ENCODE peak calls at places on chromosomes 2 and 18, in five cellular contexts. One of them, this sample, is unnamed.

GRCh38 chr2:27138111-27138510 is 1.1 kb downstream of the PRR30 start:
- DNase-seq in heart left ventricle: no peak
- DNase-seq in fibroblast of the aortic adventitia: no peak
- DNase-seq in astrocyte of the spinal cord: no peak
- DNase-seq in IMR-90: no peak
- DNase-seq in this sample: no peak

GRCh38 chr2:202541137-202541536 is 93.6 kb upstream of the FAM117B start:
- DNase-seq in heart left ventricle: no peak
- DNase-seq in fibroblast of the aortic adventitia: peak
- DNase-seq in astrocyte of the spinal cord: no peak
- DNase-seq in IMR-90: no peak
- DNase-seq in this sample: no peak

GRCh38 chr2:132757676-132758075 is 87.7 kb upstream of the LYPD1 start:
- DNase-seq in heart left ventricle: no peak
- DNase-seq in fibroblast of the aortic adventitia: peak
- DNase-seq in astrocyte of the spinal cord: no peak
- DNase-seq in IMR-90: peak
- DNase-seq in this sample: peak

GRCh38 chr2:169363027-169363569 is 764 bp upstream of the LRP2 start:
- DNase-seq in heart left ventricle: no peak
- DNase-seq in fibroblast of the aortic adventitia: peak
- DNase-seq in astrocyte of the spinal cord: peak
- DNase-seq in IMR-90: no peak
- DNase-seq in this sample: no peak

GRCh38 chr2:26459991-26460612 is 17.8 kb downstream of the OTOF start:
- DNase-seq in heart left ventricle: no peak
- DNase-seq in fibroblast of the aortic adventitia: peak
- DNase-seq in astrocyte of the spinal cord: no peak
- DNase-seq in IMR-90: no peak
- DNase-seq in this sample: no peak

GRCh38 chr2:221514305-221515040 is 57.6 kb downstream of the EPHA4 start:
- DNase-seq in heart left ventricle: no peak
- DNase-seq in fibroblast of the aortic adventitia: no peak
- DNase-seq in astrocyte of the spinal cord: no peak
- DNase-seq in IMR-90: no peak
- DNase-seq in this sample: no peak

GRCh38 chr2:112077814-112078213 is 22.7 kb downstream of the TMEM87B start:
- DNase-seq in heart left ventricle: no peak
- DNase-seq in fibroblast of the aortic adventitia: peak
- DNase-seq in astrocyte of the spinal cord: no peak
- DNase-seq in IMR-90: no peak
- DNase-seq in this sample: no peak

GRCh38 chr18:68520406-68521075 is 194.4 kb downstream of the TMX3 start:
- DNase-seq in heart left ventricle: no peak
- DNase-seq in fibroblast of the aortic adventitia: peak
- DNase-seq in astrocyte of the spinal cord: peak
- DNase-seq in IMR-90: peak
- DNase-seq in this sample: peak

GRCh38 chr2:47890711-47891368 is 15.5 kb downstream of the FBXO11 start:
- DNase-seq in heart left ventricle: no peak
- DNase-seq in fibroblast of the aortic adventitia: no peak
- DNase-seq in astrocyte of the spinal cord: peak
- DNase-seq in IMR-90: no peak
- DNase-seq in this sample: peak

GRCh38 chr2:137952586-137953129 is 11.6 kb upstream of the HNMT start:
- DNase-seq in heart left ventricle: no peak
- DNase-seq in fibroblast of the aortic adventitia: no peak
- DNase-seq in astrocyte of the spinal cord: no peak
- DNase-seq in IMR-90: peak
- DNase-seq in this sample: peak

GRCh38 chr2:147364597-147364996 is 480.2 kb upstream of the ACVR2A start:
- DNase-seq in heart left ventricle: no peak
- DNase-seq in fibroblast of the aortic adventitia: no peak
- DNase-seq in astrocyte of the spinal cord: no peak
- DNase-seq in IMR-90: no peak
- DNase-seq in this sample: no peak
- H3K4me3 ChIP-seq in heart left ventricle: no peak
- H3K4me3 ChIP-seq in fibroblast of the aortic adventitia: no peak
- H3K4me3 ChIP-seq in astrocyte of the spinal cord: no peak
- H3K4me3 ChIP-seq in IMR-90: no peak
- H3K4me3 ChIP-seq in this sample: no peak

GRCh38 chr2:235762832-235763598 is 269.2 kb downstream of the AGAP1 start:
- DNase-seq in heart left ventricle: no peak
- DNase-seq in fibroblast of the aortic adventitia: no peak
- DNase-seq in astrocyte of the spinal cord: no peak
- DNase-seq in IMR-90: no peak
- DNase-seq in this sample: no peak
- TF ChIP-seq CTCF in heart left ventricle: no peak
- TF ChIP-seq CTCF in fibroblast of the aortic adventitia: no peak
- TF ChIP-seq CTCF in astrocyte of the spinal cord: peak
- TF ChIP-seq CTCF in IMR-90: no peak
- TF ChIP-seq CTCF in this sample: no peak

GRCh38 chr18:57805117-57805516 is 2.0 kb upstream of the ATP8B1 start:
- DNase-seq in heart left ventricle: no peak
- DNase-seq in fibroblast of the aortic adventitia: no peak
- DNase-seq in astrocyte of the spinal cord: no peak
- DNase-seq in IMR-90: no peak
- DNase-seq in this sample: no peak

GRCh38 chr18:57809190-57809589 is 6.1 kb upstream of the ATP8B1 start:
- DNase-seq in heart left ventricle: no peak
- DNase-seq in fibroblast of the aortic adventitia: peak
- DNase-seq in astrocyte of the spinal cord: no peak
- DNase-seq in IMR-90: no peak
- DNase-seq in this sample: no peak

GRCh38 chr18:57806201-57806890 is 3.2 kb upstream of the ATP8B1 start:
- DNase-seq in heart left ventricle: no peak
- DNase-seq in fibroblast of the aortic adventitia: no peak
- DNase-seq in astrocyte of the spinal cord: no peak
- DNase-seq in IMR-90: no peak
- DNase-seq in this sample: no peak

GRCh38 chr18:57807336-57808117 is 4.4 kb upstream of the ATP8B1 start:
- DNase-seq in heart left ventricle: no peak
- DNase-seq in fibroblast of the aortic adventitia: peak
- DNase-seq in astrocyte of the spinal cord: peak
- DNase-seq in IMR-90: peak
- DNase-seq in this sample: peak

DNA sequence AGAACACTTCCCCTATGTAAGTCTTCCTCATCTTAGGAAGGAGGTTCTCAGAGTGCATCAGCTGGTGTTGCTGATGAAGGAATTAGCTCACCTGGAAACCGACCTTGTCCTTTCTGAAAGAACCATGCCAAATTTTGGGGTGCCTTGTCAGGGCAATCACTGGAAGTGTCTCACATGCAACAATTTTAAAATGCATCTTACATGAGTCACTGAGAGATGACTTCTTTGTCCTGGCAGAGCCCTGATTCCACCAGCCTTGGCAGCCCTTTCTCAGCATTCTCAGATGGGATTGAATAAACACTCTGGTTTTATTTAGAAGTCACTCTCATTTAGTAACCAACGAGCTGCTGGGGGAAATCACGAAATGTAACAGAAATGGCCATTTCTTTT is 3.8 kb upstream of the ATP8B1 start:
- DNase-seq in heart left ventricle: no peak
- DNase-seq in fibroblast of the aortic adventitia: peak
- DNase-seq in astrocyte of the spinal cord: peak
- DNase-seq in IMR-90: peak
- DNase-seq in this sample: peak
- H3K4me3 ChIP-seq in heart left ventricle: no peak
- H3K4me3 ChIP-seq in fibroblast of the aortic adventitia: peak
- H3K4me3 ChIP-seq in astrocyte of the spinal cord: no peak
- H3K4me3 ChIP-seq in IMR-90: no peak
- H3K4me3 ChIP-seq in this sample: peak

DNA sequence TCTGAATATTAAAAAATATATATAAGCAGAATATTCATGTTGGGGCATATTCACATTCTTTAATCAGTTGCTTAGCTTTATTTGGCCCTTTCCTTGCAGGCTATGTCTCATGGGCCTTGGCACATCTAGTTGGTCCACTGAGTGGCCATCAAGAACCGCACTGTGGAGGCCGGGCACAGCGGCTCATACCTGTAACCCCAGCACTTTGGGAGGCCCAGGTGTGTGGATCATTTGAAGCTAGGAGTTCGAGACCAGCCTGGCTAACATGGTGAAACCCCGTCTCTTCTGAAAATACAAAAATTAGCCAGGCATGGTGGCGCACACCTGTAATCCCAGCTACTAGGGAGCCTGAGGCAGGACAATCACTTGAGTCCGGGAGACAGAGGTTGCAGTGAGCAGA is 127.6 kb upstream of the TANK start:
- DNase-seq in heart left ventricle: no peak
- DNase-seq in fibroblast of the aortic adventitia: no peak
- DNase-seq in astrocyte of the spinal cord: no peak
- DNase-seq in IMR-90: no peak
- DNase-seq in this sample: no peak
- TF ChIP-seq CTCF in heart left ventricle: no peak
- TF ChIP-seq CTCF in fibroblast of the aortic adventitia: no peak
- TF ChIP-seq CTCF in astrocyte of the spinal cord: no peak
- TF ChIP-seq CTCF in IMR-90: no peak
- TF ChIP-seq CTCF in this sample: no peak

DNA sequence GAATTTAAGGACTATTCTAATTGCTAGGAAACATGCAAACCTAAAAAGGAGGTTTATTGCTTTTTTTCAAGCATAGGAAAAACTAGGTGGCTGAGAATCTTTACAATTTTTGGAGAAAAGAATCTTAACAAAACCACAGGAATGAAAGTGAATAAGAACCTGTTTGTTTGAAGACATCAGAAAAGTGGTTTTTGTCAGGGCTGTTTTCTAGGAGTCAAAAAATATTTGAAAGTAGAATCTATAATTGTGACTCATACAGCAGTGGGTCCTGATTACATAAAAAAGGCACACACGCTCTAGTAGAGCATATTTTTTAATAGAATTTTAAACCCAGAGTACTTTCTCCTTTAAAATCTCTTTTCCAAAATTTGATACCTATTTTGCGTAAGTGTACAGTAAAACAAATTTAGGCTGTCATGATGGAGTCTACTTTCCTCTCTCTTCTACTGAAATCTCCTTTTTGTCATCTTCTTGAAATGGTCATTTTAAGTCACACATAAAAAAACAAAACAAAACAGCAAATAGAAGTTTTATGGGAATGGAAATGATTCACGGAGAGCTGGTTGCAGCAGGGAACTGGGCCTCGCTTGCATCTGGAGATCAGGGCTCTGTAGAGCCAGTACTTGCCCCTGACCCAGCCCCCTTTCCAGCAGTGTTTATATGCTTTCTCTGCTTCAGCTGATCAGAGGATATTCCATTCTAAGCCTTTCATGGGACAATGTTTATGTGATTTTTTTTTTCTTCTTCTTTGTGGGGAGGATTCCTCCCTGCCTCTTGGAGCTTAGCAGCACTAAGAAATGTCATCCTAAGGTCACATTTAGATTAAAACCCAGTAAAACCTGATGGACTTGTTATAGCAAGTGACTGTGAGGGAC is 59.1 kb upstream of the PELI1 start:
- DNase-seq in heart left ventricle: no peak
- DNase-seq in fibroblast of the aortic adventitia: peak
- DNase-seq in astrocyte of the spinal cord: peak
- DNase-seq in IMR-90: peak
- DNase-seq in this sample: peak
- H3K4me3 ChIP-seq in heart left ventricle: no peak
- H3K4me3 ChIP-seq in fibroblast of the aortic adventitia: no peak
- H3K4me3 ChIP-seq in astrocyte of the spinal cord: no peak
- H3K4me3 ChIP-seq in IMR-90: no peak
- H3K4me3 ChIP-seq in this sample: no peak